ENCODE peak calls at places on chromosomes 13 and 19, in seven cellular contexts. U is activated CD8-positive, alpha-beta memory T cell treated with anti-CD3 and anti-CD28 coated beads, Interleukin-2, amount 50 U/mL, for 4 hours; H is activated T-helper 1 cell treated with anti-CD3 and anti-CD28 coated beads, Interleukin-2, amount 50 U/mL, for 16 hours; L is sciatic nerve; G is A172; J is fibroblast of the conjunctiva; M is fibroblast of mammary gland. B is an unnamed sample.

GRCh38 chr19:45069056-45069455 is 7.2 kb downstream of the ZNF296 start:
- DNase-seq in U (no peak), H (no peak), L (no peak), G (peak; percentile 8), J (peak; percentile 17), M (peak; percentile 48), B (no peak)

GRCh38 chr13:80612804-80613203 is 271.9 kb upstream of the SPRY2 start:
- DNase-seq in U (no peak), H (no peak), L (no peak), G (no peak), J (no peak), M (no peak), B (no peak)

GRCh38 chr13:37753776-37754175 is 115.8 kb downstream of the TRPC4 start:
- DNase-seq in U (no peak), H (no peak), L (no peak), G (peak; percentile 3), J (no peak), M (no peak), B (no peak)

GRCh38 chr19:34041922-34042521 is 130.3 kb upstream of the LSM14A start:
- DNase-seq in U (peak; percentile 71), H (peak; percentile 44), L (peak; percentile 82), G (peak; percentile 14), J (peak; percentile 1), M (peak; percentile 47), B (peak; percentile 66)

GRCh38 chr13:45850020-45850613 is 1.4 kb downstream of the SIAH3 start:
- DNase-seq in U (no peak), H (no peak), L (no peak), G (no peak), J (no peak), M (no peak), B (no peak)

GRCh38 chr19:46256855-46257254 is 27.3 kb downstream of the IGFL1 start:
- DNase-seq in U (no peak), H (no peak), L (no peak), G (no peak), J (no peak), M (peak; percentile 35), B (no peak)

GRCh38 chr13:59461411-59461810 is 702.3 kb downstream of the DIAPH3 start:
- DNase-seq in U (no peak), H (no peak), L (no peak), G (no peak), J (no peak), M (no peak), B (no peak)

GRCh38 chr19:28103916-28104315 is 1109.0 kb downstream of the UQCRFS1 start:
- DNase-seq in U (no peak), H (no peak), L (no peak), G (no peak), J (no peak), M (no peak), B (no peak)

GRCh38 chr13:50919291-50919690 is 9.7 kb downstream of the RNASEH2B start:
- DNase-seq in U (no peak), H (no peak), L (no peak), G (no peak), J (no peak), M (no peak), B (no peak)

GRCh38 chr19:7216373-7216902 is 77.8 kb downstream of the INSR start:
- DNase-seq in U (no peak), H (peak; percentile 17), L (no peak), G (no peak), J (no peak), M (no peak), B (peak; percentile 73)

GRCh38 chr19:16259385-16260159 is 61.9 kb downstream of the AP1M1 start:
- DNase-seq in U (no peak), H (no peak), L (no peak), G (no peak), J (no peak), M (no peak), B (peak; percentile 65)

GRCh38 chr13:104592127-104592526 is 1525.9 kb upstream of the SLC10A2 start:
- DNase-seq in U (no peak), H (no peak), L (no peak), G (peak; percentile 76), J (no peak), M (peak; percentile 22), B (no peak)

GRCh38 chr19:43572172-43572588 is 3.1 kb downstream of the XRCC1 start:
- DNase-seq in U (no peak), H (no peak), L (no peak), G (no peak), J (no peak), M (no peak), B (no peak)

GRCh38 chr13:41311607-41312500 is 787 bp downstream of the NAA16 start:
- DNase-seq in U (peak; percentile 51), H (peak; percentile 37), L (peak; percentile 64), G (peak; percentile 25), J (no peak), M (peak; percentile 52), B (peak; percentile 50)

GRCh38 chr13:20713751-20714150 is 10.3 kb downstream of the IL17D start:
- DNase-seq in U (no peak), H (no peak), L (no peak), G (peak; percentile 67), J (no peak), M (peak; percentile 70), B (peak; percentile 11)

GRCh38 chr13:63048648-63049047 is 1633.0 kb upstream of the PCDH20 start:
- DNase-seq in U (no peak), H (no peak), L (no peak), G (no peak), J (no peak), M (no peak), B (no peak)

GRCh38 chr19:6524326-6524725 is 6.5 kb upstream of the TNFSF9 start:
- DNase-seq in U (no peak), H (no peak), L (no peak), G (no peak), J (no peak), M (no peak), B (no peak)

GRCh38 chr13:98270819-98271218 is 93.8 kb upstream of the RNF113B start:
- DNase-seq in U (no peak), H (no peak), L (no peak), G (no peak), J (no peak), M (no peak), B (no peak)

B was measured in GM13977.